ENCODE peak calls at places on chromosomes 5 and 9, in six cellular contexts. Z is heart right ventricle; U is OCI-LY7; E is body of pancreas; V is CD8-positive, alpha-beta T cell; F is A673. X is an unnamed sample.
A peak's percentile ranks its signal among the peaks of the same experiment; 100 is the strongest.

GRCh38 chr9:12722131-12722530 is 28.9 kb downstream of the TYRP1 start:
- DNase-seq in Z (no peak), V (no peak), E (no peak), F (no peak), U (no peak), X (no peak)

GRCh38 chr5:143860211-143860610 is 48.2 kb downstream of the HMHB1 start:
- DNase-seq in U (no peak), V (no peak), E (no peak), F (no peak), Z (no peak), X (no peak)

GRCh38 chr9:83708515-83709158 is 879 bp upstream of the UBQLN1 start:
- DNase-seq in U (peak; percentile 44), E (peak; percentile 77), Z (peak; percentile 63), V (peak; percentile 36), F (peak; percentile 49), X (no peak)

GRCh38 chr9:3732077-3733038 is 206.6 kb upstream of the RFX3 start:
- DNase-seq in V (peak; percentile 1), F (peak; percentile 83), U (peak; percentile 62), Z (peak; percentile 53), E (peak; percentile 52), X (peak; percentile 76)

GRCh38 chr9:93468763-93469456 is 15.5 kb upstream of the FAM120AOS start:
- DNase-seq in Z (peak; percentile 43), E (no peak), U (no peak), F (peak; percentile 65), V (no peak), X (no peak)

GRCh38 chr9:127007638-127008037 is 93.1 kb downstream of the RALGPS1 start:
- DNase-seq in E (no peak), F (no peak), V (no peak), Z (no peak), U (no peak), X (no peak)

GRCh38 chr9:77816641-77817341 is 168.7 kb upstream of the GNA14 start:
- DNase-seq in Z (no peak), F (no peak), V (no peak), E (no peak), U (no peak), X (no peak)

GRCh38 chr5:142551242-142552067 is 134.4 kb downstream of the FGF1 start:
- DNase-seq in F (peak; percentile 94), V (no peak), Z (peak; percentile 34), E (no peak), U (no peak), X (no peak)

GRCh38 chr5:74895906-74896305 is 29.7 kb upstream of the FAM169A start:
- DNase-seq in F (peak; percentile 82), Z (peak; percentile 80), U (no peak), V (no peak), E (peak; percentile 93), X (peak; percentile 11)

GRCh38 chr9:95516736-95517558 is at the start of gene PTCH1:
- DNase-seq in Z (no peak), F (peak; percentile 78), U (no peak), V (peak; percentile 23), E (peak; percentile 47), X (no peak)

GRCh38 chr9:94945191-94946144 is 219.0 kb downstream of the AOPEP start:
- DNase-seq in U (no peak), F (peak; percentile 19), E (peak; percentile 35), V (no peak), Z (peak; percentile 63), X (peak; percentile 84)

GRCh38 chr5:166270712-166271111 is 2020.7 kb upstream of the WWC1 start:
- DNase-seq in V (no peak), Z (no peak), F (no peak), U (no peak), E (no peak), X (no peak)

GRCh38 chr5:77449277-77449676 is 42.8 kb downstream of the WDR41 start:
- DNase-seq in E (no peak), Z (no peak), V (no peak), U (peak; percentile 15), F (no peak), X (no peak)

GRCh38 chr9:134891016-134891589 is 10.5 kb downstream of the FCN2 start:
- DNase-seq in Z (no peak), F (no peak), V (no peak), U (no peak), E (no peak), X (no peak)

GRCh38 chr5:32090755-32091128 is 83.4 kb downstream of the GOLPH3 start:
- DNase-seq in U (no peak), E (no peak), Z (no peak), F (no peak), V (no peak), X (no peak)

GRCh38 chr9:91036826-91037510 is 235.3 kb downstream of the SYK start:
- DNase-seq in Z (peak; percentile 81), E (peak; percentile 81), V (peak; percentile 33), F (peak; percentile 69), U (peak; percentile 72), X (peak; percentile 78)

GRCh38 chr5:40909723-40910122 is 426 bp downstream of the C7 start:
- DNase-seq in E (no peak), V (no peak), U (no peak), Z (no peak), F (no peak), X (no peak)

GRCh38 chr5:111076076-111076475 is 4.6 kb downstream of the TSLP start:
- DNase-seq in Z (no peak), U (no peak), V (no peak), F (no peak), E (no peak), X (no peak)

GRCh38 chr5:111071413-111071812 is at the start of gene TSLP:
- DNase-seq in F (no peak), E (no peak), U (no peak), V (no peak), Z (no peak), X (no peak)

GRCh38 chr5:111072949-111073682 is 1.6 kb downstream of the TSLP start:
- DNase-seq in F (peak; percentile 85), Z (peak; percentile 62), E (peak; percentile 15), V (peak; percentile 30), U (peak; percentile 38), X (no peak)

GRCh38 chr5:111075520-111075919 is 4.0 kb downstream of the TSLP start:
- DNase-seq in V (no peak), E (no peak), U (no peak), F (peak; percentile 56), Z (no peak), X (peak; percentile 72)

GRCh38 chr5:111074244-111074643 is 2.7 kb downstream of the TSLP start:
- DNase-seq in E (no peak), U (no peak), F (no peak), Z (no peak), V (no peak), X (no peak)
- H3K4me3 ChIP-seq in E (no peak overlapping the region), U (no peak overlapping the region), F (peak overlapping the region; percentile 57), Z (peak overlapping the region; percentile 59), V (no peak overlapping the region), X (peak overlapping the region; percentile 67)

DNA sequence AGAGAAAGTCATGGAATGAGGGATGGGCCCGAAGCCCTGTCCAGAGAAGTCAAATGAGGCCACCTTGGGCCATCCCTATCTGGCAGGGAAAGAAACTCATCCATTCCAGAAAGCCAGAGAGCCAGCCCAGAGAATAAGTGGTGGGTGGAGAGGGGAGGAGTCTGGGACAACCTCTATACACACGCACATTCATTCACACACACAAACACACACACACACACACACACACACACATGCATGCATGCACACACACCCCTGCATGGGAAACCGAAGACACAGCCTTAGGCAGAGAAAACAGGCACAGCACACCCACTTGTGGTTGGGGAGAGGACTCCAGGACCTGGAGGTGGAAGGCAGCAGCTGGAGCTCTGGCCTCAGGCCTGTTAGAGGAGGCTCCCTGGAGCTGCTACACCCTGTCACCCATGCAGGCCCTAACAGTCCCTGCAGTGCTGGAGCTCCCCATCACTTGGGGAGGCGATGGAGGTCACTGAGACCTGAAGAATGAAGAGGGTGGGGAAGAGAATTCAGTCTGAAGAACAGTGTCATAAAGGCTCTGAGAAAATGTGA is 38.0 kb downstream of the TGFBI start:
- DNase-seq in Z (peak; percentile 57), E (peak; percentile 61), U (peak; percentile 24), V (no peak), F (peak; percentile 42), X (peak; percentile 60)
- TF ChIP-seq CTCF in Z (peak; percentile 24), E (peak; percentile 20), U (no peak), V (no peak), F (no peak), X (peak; percentile 48)

GRCh38 chr5:154771383-154771901 is 16.3 kb downstream of the LARP1 start:
- DNase-seq in F (peak; percentile 20), V (no peak), U (no peak), Z (peak; percentile 31), E (no peak), X (peak; percentile 73)
- H3K27ac ChIP-seq in F (peak overlapping the region; percentile 16), V (no peak overlapping the region), U (peak overlapping the region; percentile 23), Z (peak overlapping the region; percentile 23), E (peak overlapping the region; percentile 34), X (peak overlapping the region; percentile 80)

GRCh38 chr5:158483202-158483870 is 616.4 kb downstream of the EBF1 start:
- DNase-seq in Z (no peak), V (no peak), E (no peak), F (no peak), U (no peak), X (no peak)
- H3K4me3 ChIP-seq in Z (no peak overlapping the region), V (no peak overlapping the region), E (no peak overlapping the region), F (no peak overlapping the region), U (no peak overlapping the region), X (no peak overlapping the region)

X was measured in AG04450.